ENCODE peak calls at places on chromosomes 12 and 14, in nine cellular contexts. F, E, W, B, P, J, T, D and O are unnamed samples. For H3K4me1 and H4K20me1, the result is how much of the 10 kb centered on the place peaks cover.

GRCh38 chr12:23906329-23906728 is 43.1 kb downstream of the SOX5 start:
- DNase-seq in J (no peak), F (peak), D (no peak), T (peak), B (peak), E (no peak), P (peak), W (peak), O (peak)

GRCh38 chr14:70905316-70905715 is 1.9 kb upstream of the PCNX1 start:
- DNase-seq in P (no peak), D (no peak), T (no peak), F (no peak), J (no peak), W (peak), B (no peak), E (no peak), O (no peak)

GRCh38 chr12:123743002-123743401 is 19.1 kb upstream of the DNAH10 start:
- DNase-seq in E (no peak), J (peak), F (no peak), T (no peak), P (no peak), D (no peak), W (no peak), B (no peak), O (no peak)

GRCh38 chr14:101813171-101813759 is 51.8 kb downstream of the PPP2R5C start:
- DNase-seq in E (no peak), P (no peak), F (no peak), T (no peak), W (no peak), D (no peak), J (no peak), B (no peak), O (no peak)

GRCh38 chr14:104551851-104552737 is 27.5 kb upstream of the C14orf180 start:
- DNase-seq in F (no peak), E (no peak), W (no peak), T (no peak), B (no peak), J (no peak), P (no peak), D (no peak), O (no peak)

GRCh38 chr12:68119250-68119649 is 40.3 kb downstream of the IFNG start:
- DNase-seq in J (no peak), T (peak), E (no peak), D (no peak), W (no peak), F (no peak), B (no peak), P (no peak), O (no peak)

GRCh38 chr12:46388427-46388992 is 15.9 kb upstream of the SLC38A2 start:
- DNase-seq in J (no peak), E (no peak), D (no peak), T (peak), B (no peak), F (no peak), P (peak), W (peak), O (peak)

GRCh38 chr12:18492372-18493025 is 231.2 kb downstream of the PIK3C2G start:
- DNase-seq in F (peak), J (no peak), W (peak), B (no peak), E (no peak), P (peak), D (no peak), T (peak), O (peak)

GRCh38 chr14:52363969-52364368 is 49.9 kb downstream of the PTGER2 start:
- DNase-seq in E (no peak), J (no peak), P (no peak), B (no peak), D (no peak), T (no peak), W (no peak), F (no peak), O (no peak)

GRCh38 chr12:72578327-72578726 is 306.2 kb downstream of the TRHDE start:
- DNase-seq in T (no peak), E (no peak), F (no peak), P (no peak), W (no peak), D (no peak), J (peak), B (no peak), O (no peak)

GRCh38 chr14:68235011-68235410 is 415.4 kb downstream of the RAD51B start:
- DNase-seq in E (no peak), T (peak), P (peak), W (peak), F (peak), J (no peak), D (no peak), B (no peak), O (peak)

GRCh38 chr12:8629486-8630033 is 16.9 kb upstream of the AICDA start:
- DNase-seq in P (peak), D (no peak), E (no peak), F (peak), B (no peak), W (no peak), J (no peak), T (no peak), O (peak)

GRCh38 chr14:51251486-51251885 is 11.4 kb downstream of the TMX1 start:
- DNase-seq in D (no peak), B (no peak), P (peak), F (peak), W (no peak), E (no peak), J (no peak), T (no peak), O (peak)

GRCh38 chr14:104989236-104989950 is 3.8 kb downstream of the CLBA1 start:
- DNase-seq in D (no peak), B (no peak), T (no peak), W (no peak), E (no peak), F (no peak), J (no peak), P (no peak), O (no peak)

GRCh38 chr14:78157855-78158436 is 12.2 kb upstream of the NRXN3 start:
- DNase-seq in W (peak), D (peak), T (peak), B (peak), P (peak), F (no peak), J (peak), E (no peak), O (peak)

GRCh38 chr12:64461634-64462414 is 9.9 kb downstream of the TBK1 start:
- DNase-seq in T (no peak), D (no peak), J (no peak), F (peak), B (no peak), W (peak), P (peak), E (no peak), O (peak)

GRCh38 chr14:77980475-77981321 is 180.8 kb downstream of the ADCK1 start:
- DNase-seq in E (no peak), D (peak), F (peak), W (no peak), J (no peak), B (peak), P (peak), T (no peak), O (no peak)

GRCh38 chr14:75123991-75124390 is 2.9 kb downstream of the NEK9 start:
- DNase-seq in E (peak), P (peak), B (no peak), T (peak), J (peak), D (peak), W (peak), F (peak), O (peak)

GRCh38 chr14:29743566-29743965 is 184.1 kb downstream of the PRKD1 start:
- DNase-seq in T (no peak), B (no peak), D (no peak), P (no peak), J (no peak), W (no peak), E (no peak), F (no peak), O (no peak)

GRCh38 chr14:24312736-24313507 is 1.6 kb downstream of the LTB4R start:
- DNase-seq in E (no peak), W (peak), P (no peak), T (no peak), D (no peak), B (no peak), F (no peak), J (peak), O (no peak)

GRCh38 chr14:32366256-32366655 is 37.2 kb downstream of the AKAP6 start:
- DNase-seq in E (no peak), W (no peak), J (no peak), B (peak), D (no peak), T (peak), P (peak), F (no peak), O (peak)

GRCh38 chr14:103007555-103007954 is 49.8 kb downstream of the CDC42BPB start:
- DNase-seq in J (no peak), E (no peak), F (no peak), D (no peak), T (no peak), P (no peak), B (no peak), W (no peak), O (no peak)

GRCh38 chr12:3205742-3206519 is 128.8 kb downstream of the TSPAN9 start:
- DNase-seq in J (no peak), W (peak), D (no peak), T (no peak), B (no peak), E (no peak), F (no peak), P (peak), O (no peak)

DNA sequence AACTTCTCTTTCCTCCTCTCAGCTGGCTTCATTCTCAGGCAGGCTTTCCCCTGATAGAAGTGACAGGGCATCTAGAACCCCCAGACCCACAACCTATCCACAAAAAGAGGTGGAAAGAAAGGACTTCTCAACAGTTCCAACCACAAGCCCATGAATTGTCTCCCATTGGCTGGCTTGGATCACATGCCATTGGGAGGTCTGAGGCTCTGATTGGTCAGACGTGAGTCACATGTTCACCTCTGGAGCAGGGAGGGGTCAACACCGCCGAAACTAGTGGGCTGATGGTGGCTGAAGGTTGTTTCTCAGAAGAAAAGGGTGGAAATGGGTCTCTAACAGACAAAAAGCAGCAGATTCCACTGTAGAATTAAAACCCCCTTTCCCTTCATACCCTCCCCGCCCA is 47.3 kb downstream of the DRAM1 start:
- DNase-seq in J (peak), W (peak), E (no peak), D (no peak), B (no peak), T (peak), F (no peak), P (no peak), O (no peak)
- H3K4me1 ChIP-seq in J (under half), W (under half), E (under half), D (under half), B (under half), T (under half), F (under half), P (under half), O (under half)

GRCh38 chr12:76883151-76883550 is 4.3 kb upstream of the CSRP2 start:
- DNase-seq in T (no peak), W (peak), E (no peak), F (peak), J (no peak), D (no peak), B (no peak), P (peak), O (peak)
- H4K20me1 ChIP-seq in T (under half), W (under half), E (under half), F (under half), J (under half), D (under half), B (under half), P (under half), O (under half)

GRCh38 chr14:72527591-72527990 is 366.3 kb downstream of the DPF3 start:
- DNase-seq in F (no peak), P (no peak), T (no peak), W (no peak), E (no peak), B (no peak), J (no peak), D (no peak), O (no peak)

GRCh38 chr14:72528059-72528950 is 365.6 kb downstream of the DPF3 start:
- DNase-seq in F (peak), P (peak), W (peak), E (no peak), J (no peak), T (peak), D (no peak), B (no peak), O (peak)

GRCh38 chr14:72538387-72538786 is 355.5 kb downstream of the DPF3 start:
- DNase-seq in F (no peak), W (no peak), D (no peak), P (no peak), T (no peak), J (no peak), B (no peak), E (no peak), O (no peak)

GRCh38 chr14:72535485-72535884 is 358.4 kb downstream of the DPF3 start:
- DNase-seq in W (no peak), B (no peak), T (no peak), J (no peak), E (no peak), D (no peak), F (no peak), P (no peak), O (no peak)

DNA sequence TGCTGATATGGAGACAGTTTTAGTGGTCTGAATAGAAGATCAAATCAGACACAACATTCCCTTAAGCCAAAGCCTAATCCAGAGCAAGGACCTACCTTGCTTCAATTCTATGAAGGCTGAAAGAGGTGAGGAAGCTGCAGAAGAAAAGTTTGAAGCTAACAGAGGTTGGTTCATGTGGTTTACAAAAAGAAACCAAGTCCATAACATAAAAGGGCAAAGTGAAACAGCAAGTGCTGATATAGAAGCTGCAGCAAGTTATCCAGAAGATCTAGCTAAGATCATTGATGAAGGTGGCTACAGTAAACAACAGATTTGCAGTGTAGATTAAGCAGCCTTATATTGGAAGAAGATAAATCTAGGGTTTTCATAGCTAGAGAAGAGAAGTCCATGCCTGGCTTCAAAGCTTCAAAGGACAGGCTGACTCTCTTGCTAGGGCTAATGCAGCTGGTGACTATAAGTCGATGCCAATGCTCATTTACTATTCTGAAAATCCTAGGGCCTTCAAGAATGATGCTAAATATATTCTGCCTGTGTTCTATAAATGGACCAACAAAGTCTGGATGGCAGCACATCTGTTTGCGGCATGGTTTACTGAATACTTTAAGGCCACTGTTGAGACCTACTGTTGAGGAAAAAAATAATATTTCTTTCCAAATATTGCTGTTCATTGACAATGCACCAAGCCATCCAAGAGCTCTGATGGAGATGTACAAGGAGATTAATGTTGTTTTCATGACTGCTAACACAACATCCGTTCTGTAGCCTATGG is 361.0 kb downstream of the DPF3 start:
- DNase-seq in W (no peak), F (no peak), D (no peak), J (no peak), P (no peak), E (no peak), B (no peak), T (no peak), O (no peak)
- H3K4me1 ChIP-seq in W (under half), F (under half), D (under half), J (under half), P (under half), E (under half), B (under half), T (under half), O (under half)

GRCh38 chr12:6337958-6338406 is 3.9 kb downstream of the TNFRSF1A start:
- DNase-seq in F (no peak), W (no peak), J (no peak), D (no peak), E (no peak), T (no peak), B (no peak), P (peak), O (peak)
- H4K20me1 ChIP-seq in F (under half), W (half or more), J (under half), D (under half), E (under half), T (under half), B (under half), P (under half), O (half or more)

GRCh38 chr12:52264435-52264825 is 10.0 kb upstream of the KRT86 start:
- DNase-seq in B (no peak), P (no peak), E (no peak), F (no peak), W (no peak), J (no peak), D (no peak), T (no peak), O (no peak)
- H3K4me1 ChIP-seq in B (under half), P (under half), E (under half), F (under half), W (under half), J (under half), D (under half), T (under half), O (under half)

DNA sequence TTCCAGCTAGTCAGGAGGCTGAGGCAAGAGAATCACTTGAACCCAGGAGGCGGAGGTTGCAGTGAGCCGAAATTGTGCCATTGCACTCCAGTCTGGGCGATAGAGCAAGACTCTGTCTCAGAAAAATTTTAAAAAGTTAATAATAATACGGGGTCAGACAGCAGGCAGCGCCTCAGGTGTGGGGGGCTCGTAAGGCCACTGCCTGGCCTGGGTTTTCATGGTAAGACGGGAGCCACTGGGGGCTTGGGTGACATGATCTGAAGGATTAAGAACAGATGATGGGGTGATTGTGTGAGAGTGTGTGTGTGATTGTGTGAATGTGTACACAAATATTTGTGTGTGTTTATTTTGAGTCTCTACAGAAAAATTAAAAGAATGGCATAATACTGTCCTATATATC is 23.6 kb downstream of the BCL7A start:
- DNase-seq in J (no peak), B (no peak), F (no peak), P (no peak), W (no peak), D (no peak), E (no peak), T (no peak), O (no peak)
- H4K20me1 ChIP-seq in J (under half), B (under half), F (under half), P (under half), W (under half), D (under half), E (under half), T (under half), O (under half)

GRCh38 chr12:29743072-29743471 is 40.7 kb downstream of the TMTC1 start:
- DNase-seq in D (no peak), B (no peak), J (no peak), W (no peak), P (no peak), F (no peak), T (no peak), E (no peak), O (no peak)

GRCh38 chr12:29741342-29742241 is 42.1 kb downstream of the TMTC1 start:
- DNase-seq in P (peak), D (no peak), E (no peak), B (no peak), T (no peak), F (peak), J (no peak), W (peak), O (peak)

GRCh38 chr12:29742646-29743045 is 41.1 kb downstream of the TMTC1 start:
- DNase-seq in B (no peak), T (no peak), P (no peak), W (no peak), J (no peak), E (no peak), F (no peak), D (no peak), O (no peak)

GRCh38 chr12:29743801-29744200 is 39.9 kb downstream of the TMTC1 start:
- DNase-seq in J (no peak), B (no peak), F (peak), D (no peak), W (peak), P (peak), E (no peak), T (peak), O (peak)

GRCh38 chr12:29744365-29744764 is 39.4 kb downstream of the TMTC1 start:
- DNase-seq in W (peak), B (no peak), P (no peak), F (no peak), T (no peak), E (no peak), J (no peak), D (no peak), O (no peak)
- H3K4me1 ChIP-seq in W (under half), B (under half), P (under half), F (under half), T (under half), E (under half), J (under half), D (under half), O (under half)

DNA sequence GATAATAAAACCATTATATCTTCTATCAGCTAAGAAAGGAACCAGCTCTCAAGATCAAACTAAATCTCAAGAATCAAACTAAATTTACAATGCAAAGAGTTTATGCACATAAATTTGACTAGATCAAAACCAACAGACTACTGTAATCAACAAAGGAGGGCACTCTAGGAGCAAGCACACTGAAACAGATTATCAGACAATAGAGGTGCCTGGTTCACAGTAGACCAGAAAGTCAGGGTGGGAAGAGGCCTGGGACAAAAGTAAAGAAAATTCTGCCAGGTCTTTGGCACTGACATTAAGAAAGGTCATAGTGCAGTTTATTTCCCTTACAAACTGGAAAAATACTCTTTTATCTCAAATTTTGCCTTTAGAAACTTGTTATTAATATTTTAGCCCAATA is 61.0 kb downstream of the HECTD4 start:
- DNase-seq in J (no peak), B (no peak), W (no peak), P (no peak), D (no peak), F (no peak), E (no peak), T (no peak), O (no peak)
- H4K20me1 ChIP-seq in J (under half), B (under half), W (under half), P (under half), D (under half), F (under half), E (under half), T (under half), O (under half)